ENCODE peak calls at places on chromosome 2, in eight cellular contexts. One of them, this sample, is unnamed. For H3K27me3, the result is how much of the 10 kb centered on the place peaks cover.

GRCh38 chr2:217430916-217431576 is 571.2 kb upstream of the TNP1 start:
- DNase-seq in fibroblast of lung: peak
- DNase-seq in astrocyte: no peak
- DNase-seq in DND-41: no peak
- DNase-seq in HCT116: no peak
- DNase-seq in PC-3: no peak
- DNase-seq in PC-9: no peak
- DNase-seq in GM23338: no peak
- DNase-seq in this sample: no peak

GRCh38 chr2:44184106-44184505 is 15.4 kb downstream of the PPM1B start:
- DNase-seq in PC-3: no peak
- DNase-seq in HCT116: no peak
- DNase-seq in fibroblast of lung: no peak
- DNase-seq in PC-9: no peak
- DNase-seq in DND-41: no peak
- DNase-seq in GM23338: no peak
- DNase-seq in astrocyte: no peak
- DNase-seq in this sample: no peak

GRCh38 chr2:149365826-149366583 is 35.6 kb downstream of the LYPD6 start:
- DNase-seq in DND-41: no peak
- DNase-seq in astrocyte: peak
- DNase-seq in fibroblast of lung: peak
- DNase-seq in HCT116: peak
- DNase-seq in GM23338: no peak
- DNase-seq in PC-9: peak
- DNase-seq in PC-3: peak
- DNase-seq in this sample: no peak

GRCh38 chr2:196750977-196751631 is 48.4 kb downstream of the GTF3C3 start:
- DNase-seq in PC-3: peak
- DNase-seq in PC-9: no peak
- DNase-seq in GM23338: peak
- DNase-seq in astrocyte: peak
- DNase-seq in DND-41: peak
- DNase-seq in HCT116: peak
- DNase-seq in fibroblast of lung: peak
- DNase-seq in this sample: peak

GRCh38 chr2:69159988-69160387 is 147.0 kb downstream of the ANTXR1 start:
- DNase-seq in HCT116: no peak
- DNase-seq in DND-41: no peak
- DNase-seq in astrocyte: no peak
- DNase-seq in fibroblast of lung: no peak
- DNase-seq in PC-3: no peak
- DNase-seq in GM23338: peak
- DNase-seq in PC-9: no peak
- DNase-seq in this sample: peak

GRCh38 chr2:188607501-188607900 is 315.8 kb downstream of the GULP1 start:
- DNase-seq in PC-3: no peak
- DNase-seq in PC-9: no peak
- DNase-seq in DND-41: peak
- DNase-seq in astrocyte: peak
- DNase-seq in GM23338: no peak
- DNase-seq in HCT116: no peak
- DNase-seq in fibroblast of lung: peak
- DNase-seq in this sample: no peak

GRCh38 chr2:196652869-196653268 is 13.4 kb downstream of the CCDC150 start:
- DNase-seq in HCT116: no peak
- DNase-seq in PC-9: no peak
- DNase-seq in astrocyte: no peak
- DNase-seq in GM23338: peak
- DNase-seq in fibroblast of lung: no peak
- DNase-seq in PC-3: no peak
- DNase-seq in DND-41: no peak
- DNase-seq in this sample: no peak

GRCh38 chr2:172412996-172413492 is 14.3 kb upstream of the ITGA6 start:
- DNase-seq in fibroblast of lung: no peak
- DNase-seq in astrocyte: no peak
- DNase-seq in DND-41: no peak
- DNase-seq in PC-3: no peak
- DNase-seq in GM23338: no peak
- DNase-seq in HCT116: no peak
- DNase-seq in PC-9: no peak
- DNase-seq in this sample: no peak

GRCh38 chr2:228334173-228334572 is 152.7 kb upstream of the SPHKAP start:
- DNase-seq in GM23338: no peak
- DNase-seq in PC-9: no peak
- DNase-seq in PC-3: no peak
- DNase-seq in HCT116: no peak
- DNase-seq in fibroblast of lung: no peak
- DNase-seq in DND-41: no peak
- DNase-seq in astrocyte: no peak
- DNase-seq in this sample: no peak

GRCh38 chr2:133643822-133644221 is 75.6 kb upstream of the NCKAP5 start:
- DNase-seq in HCT116: no peak
- DNase-seq in GM23338: no peak
- DNase-seq in fibroblast of lung: no peak
- DNase-seq in PC-9: no peak
- DNase-seq in DND-41: no peak
- DNase-seq in PC-3: no peak
- DNase-seq in astrocyte: no peak
- DNase-seq in this sample: no peak

GRCh38 chr2:38214209-38214717 is 138.3 kb upstream of the CYP1B1 start:
- DNase-seq in PC-9: no peak
- DNase-seq in HCT116: no peak
- DNase-seq in astrocyte: no peak
- DNase-seq in PC-3: peak
- DNase-seq in DND-41: no peak
- DNase-seq in GM23338: no peak
- DNase-seq in fibroblast of lung: peak
- DNase-seq in this sample: peak

GRCh38 chr2:144518744-144519596 is 949 bp downstream of the ZEB2 start:
- DNase-seq in fibroblast of lung: peak
- DNase-seq in DND-41: no peak
- DNase-seq in PC-9: no peak
- DNase-seq in HCT116: no peak
- DNase-seq in PC-3: no peak
- DNase-seq in GM23338: no peak
- DNase-seq in astrocyte: no peak
- DNase-seq in this sample: no peak
- H3K27me3 ChIP-seq in fibroblast of lung: under half
- H3K27me3 ChIP-seq in DND-41: under half
- H3K27me3 ChIP-seq in PC-9: under half
- H3K27me3 ChIP-seq in HCT116: under half
- H3K27me3 ChIP-seq in PC-3: under half
- H3K27me3 ChIP-seq in GM23338: half or more
- H3K27me3 ChIP-seq in astrocyte: under half
- H3K27me3 ChIP-seq in this sample: under half

GRCh38 chr2:134718956-134719814 is at the start of gene TMEM163:
- DNase-seq in DND-41: no peak
- DNase-seq in astrocyte: no peak
- DNase-seq in PC-3: peak
- DNase-seq in GM23338: peak
- DNase-seq in HCT116: no peak
- DNase-seq in PC-9: no peak
- DNase-seq in fibroblast of lung: no peak
- DNase-seq in this sample: peak

GRCh38 chr2:134715932-134716643 is 2.7 kb downstream of the TMEM163 start:
- DNase-seq in fibroblast of lung: no peak
- DNase-seq in PC-3: no peak
- DNase-seq in PC-9: no peak
- DNase-seq in GM23338: peak
- DNase-seq in astrocyte: no peak
- DNase-seq in DND-41: peak
- DNase-seq in HCT116: no peak
- DNase-seq in this sample: no peak

GRCh38 chr2:134717706-134718094 is 1.1 kb downstream of the TMEM163 start:
- DNase-seq in PC-9: no peak
- DNase-seq in GM23338: peak
- DNase-seq in fibroblast of lung: no peak
- DNase-seq in astrocyte: no peak
- DNase-seq in HCT116: no peak
- DNase-seq in PC-3: no peak
- DNase-seq in DND-41: no peak
- DNase-seq in this sample: peak

GRCh38 chr2:134716716-134717585 is 1.8 kb downstream of the TMEM163 start:
- DNase-seq in fibroblast of lung: no peak
- DNase-seq in DND-41: no peak
- DNase-seq in astrocyte: no peak
- DNase-seq in PC-3: no peak
- DNase-seq in HCT116: no peak
- DNase-seq in GM23338: no peak
- DNase-seq in PC-9: no peak
- DNase-seq in this sample: no peak

DNA sequence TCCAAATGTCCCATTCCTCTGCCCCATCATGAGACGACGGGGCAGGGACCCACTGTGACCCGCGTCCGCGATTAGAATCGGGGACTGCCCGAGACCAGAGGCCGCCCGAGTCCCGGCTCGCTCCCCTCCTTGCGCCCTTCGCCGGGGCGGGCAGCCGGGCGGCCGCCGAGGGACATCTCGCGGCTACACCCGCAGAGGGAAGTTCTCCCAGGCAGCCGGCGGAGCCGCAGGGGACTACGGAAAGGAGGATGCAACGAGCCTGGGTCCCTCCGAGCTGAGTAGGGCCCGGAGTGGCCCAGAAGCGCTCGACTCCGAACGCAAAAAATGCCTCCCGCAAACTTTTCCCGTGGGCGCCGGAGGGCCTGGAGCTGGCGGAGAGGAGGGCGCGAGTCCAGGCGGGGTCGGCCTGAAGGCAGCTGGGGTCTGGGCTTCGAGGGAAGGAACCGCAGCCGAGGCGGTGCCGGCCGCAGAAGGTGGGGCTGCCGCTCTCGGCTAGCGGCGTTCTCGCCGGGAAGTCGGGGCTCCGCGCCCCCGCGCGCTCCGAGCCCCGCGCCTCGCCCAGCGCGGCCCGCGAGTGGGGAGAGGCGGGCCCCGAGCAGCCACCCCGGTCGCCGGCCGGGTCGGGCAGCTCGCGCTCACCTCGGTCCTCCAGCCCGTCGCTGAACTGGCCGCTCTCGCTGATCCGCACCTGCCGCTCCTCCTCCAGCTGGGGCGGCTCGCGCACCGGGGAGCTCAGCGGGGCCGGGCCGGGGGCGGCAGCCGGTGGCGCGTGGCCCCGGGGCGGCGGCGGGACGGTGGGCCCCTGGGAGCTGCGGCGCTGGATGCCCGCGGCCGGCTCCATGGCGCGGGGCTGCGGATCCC is 475 bp downstream of the TMEM163 start:
- DNase-seq in fibroblast of lung: no peak
- DNase-seq in PC-9: no peak
- DNase-seq in HCT116: no peak
- DNase-seq in astrocyte: no peak
- DNase-seq in PC-3: no peak
- DNase-seq in DND-41: no peak
- DNase-seq in GM23338: peak
- DNase-seq in this sample: peak
- TF ChIP-seq EZH2 in fibroblast of lung: peak
- TF ChIP-seq EZH2 in PC-9: peak
- TF ChIP-seq EZH2 in HCT116: no peak
- TF ChIP-seq EZH2 in astrocyte: peak
- TF ChIP-seq EZH2 in PC-3: peak
- TF ChIP-seq EZH2 in DND-41: no peak
- TF ChIP-seq EZH2 in GM23338: peak
- TF ChIP-seq EZH2 in this sample: peak

DNA sequence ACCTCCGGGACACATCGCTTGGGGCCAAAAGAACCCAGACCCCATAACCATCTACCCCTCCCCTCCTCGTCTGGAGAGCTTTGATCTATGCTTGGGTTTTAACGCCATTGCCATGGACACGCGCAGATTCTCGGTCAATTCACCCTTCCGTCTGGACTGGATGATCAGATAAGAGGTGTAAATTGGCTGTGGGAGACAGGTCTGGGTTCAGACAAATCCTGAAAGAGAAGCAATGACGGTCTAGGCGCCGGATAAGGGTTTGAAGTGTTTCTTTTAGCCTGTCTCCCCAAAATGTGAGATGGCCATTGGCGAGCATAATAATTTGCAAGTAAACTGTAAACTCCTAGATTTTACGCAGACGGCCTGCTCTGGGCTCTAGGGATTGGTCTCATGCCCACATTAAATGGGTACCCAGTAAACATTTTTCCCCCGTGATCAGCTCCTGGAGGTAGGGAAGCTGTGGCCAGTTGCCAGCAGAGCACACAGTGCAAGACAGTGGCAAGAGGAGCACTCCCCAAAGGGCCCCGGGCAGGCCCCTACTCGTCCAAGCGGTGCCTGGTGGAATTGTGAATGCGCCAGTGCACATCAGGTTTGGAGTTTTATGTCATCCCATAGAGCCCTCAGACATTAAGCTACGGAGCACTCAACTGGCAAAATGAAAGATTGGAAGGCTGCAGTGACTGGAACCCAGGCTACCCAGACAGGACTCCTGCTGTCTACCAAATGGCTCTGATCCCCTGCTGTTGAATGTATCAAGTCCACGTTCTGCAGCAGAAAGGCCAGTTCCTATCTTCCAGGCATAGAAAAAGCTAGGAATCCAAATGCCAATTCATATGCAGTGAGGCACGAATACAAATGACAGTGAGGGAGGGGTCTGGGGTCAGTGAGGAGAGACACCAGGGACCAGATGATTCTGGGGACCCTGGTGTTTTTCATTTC is 5.0 kb downstream of the NRP2 start:
- DNase-seq in PC-9: no peak
- DNase-seq in HCT116: no peak
- DNase-seq in fibroblast of lung: no peak
- DNase-seq in PC-3: no peak
- DNase-seq in DND-41: no peak
- DNase-seq in astrocyte: no peak
- DNase-seq in GM23338: no peak
- DNase-seq in this sample: no peak
- H3K27ac ChIP-seq in PC-9: no peak
- H3K27ac ChIP-seq in HCT116: no peak
- H3K27ac ChIP-seq in fibroblast of lung: no peak
- H3K27ac ChIP-seq in PC-3: no peak
- H3K27ac ChIP-seq in DND-41: no peak
- H3K27ac ChIP-seq in astrocyte: peak
- H3K27ac ChIP-seq in GM23338: no peak
- H3K27ac ChIP-seq in this sample: no peak

GRCh38 chr2:112954364-112954763 is 23.4 kb upstream of the IL36G start:
- DNase-seq in astrocyte: no peak
- DNase-seq in PC-9: no peak
- DNase-seq in DND-41: no peak
- DNase-seq in GM23338: no peak
- DNase-seq in fibroblast of lung: no peak
- DNase-seq in HCT116: no peak
- DNase-seq in PC-3: no peak
- DNase-seq in this sample: no peak

GRCh38 chr2:112944971-112945370 is 32.8 kb upstream of the IL36G start:
- DNase-seq in astrocyte: no peak
- DNase-seq in GM23338: no peak
- DNase-seq in HCT116: no peak
- DNase-seq in fibroblast of lung: no peak
- DNase-seq in PC-3: no peak
- DNase-seq in PC-9: peak
- DNase-seq in DND-41: no peak
- DNase-seq in this sample: no peak

GRCh38 chr2:112946086-112946485 is 31.7 kb upstream of the IL36G start:
- DNase-seq in GM23338: no peak
- DNase-seq in PC-3: no peak
- DNase-seq in fibroblast of lung: no peak
- DNase-seq in PC-9: no peak
- DNase-seq in DND-41: no peak
- DNase-seq in astrocyte: no peak
- DNase-seq in HCT116: no peak
- DNase-seq in this sample: no peak

GRCh38 chr2:112947374-112947773 is 30.4 kb upstream of the IL36G start:
- DNase-seq in GM23338: peak
- DNase-seq in HCT116: no peak
- DNase-seq in DND-41: no peak
- DNase-seq in fibroblast of lung: no peak
- DNase-seq in PC-3: no peak
- DNase-seq in astrocyte: no peak
- DNase-seq in PC-9: no peak
- DNase-seq in this sample: no peak

GRCh38 chr2:112949456-112949855 is 28.4 kb upstream of the IL36G start:
- DNase-seq in DND-41: no peak
- DNase-seq in fibroblast of lung: no peak
- DNase-seq in PC-3: no peak
- DNase-seq in GM23338: no peak
- DNase-seq in PC-9: no peak
- DNase-seq in astrocyte: no peak
- DNase-seq in HCT116: no peak
- DNase-seq in this sample: no peak
- H3K27me3 ChIP-seq in DND-41: under half
- H3K27me3 ChIP-seq in fibroblast of lung: under half
- H3K27me3 ChIP-seq in PC-3: under half
- H3K27me3 ChIP-seq in GM23338: under half
- H3K27me3 ChIP-seq in PC-9: under half
- H3K27me3 ChIP-seq in astrocyte: under half
- H3K27me3 ChIP-seq in HCT116: under half
- H3K27me3 ChIP-seq in this sample: under half